ENCODE peak calls at places on chromosomes 16 and 17, in four cellular contexts. U is RCC 7860; M is activated CD8-positive, alpha-beta T cell treated with anti-CD3 and anti-CD28 coated beads, Interleukin-2, amount 10 ng/mL, durations not matched to agents 7 days and 5 days; V is HS-5. Z is an unnamed sample.

GRCh38 chr16:87012954-87013938 is 303.9 kb downstream of the C16orf95 start:
- DNase-seq in U (no peak), M (no peak), V (no peak), Z (no peak)

GRCh38 chr16:11439790-11440656 is 94.8 kb downstream of the RMI2 start:
- DNase-seq in U (no peak), M (no peak), V (no peak), Z (peak)

GRCh38 chr17:3316836-3317235 is 18.7 kb upstream of the OR3A1 start:
- DNase-seq in U (no peak), M (no peak), V (no peak), Z (peak)

GRCh38 chr16:10103096-10103495 is 79.1 kb downstream of the GRIN2A start:
- DNase-seq in U (no peak), M (no peak), V (peak), Z (no peak)

GRCh38 chr17:66675991-66676371 is 158.9 kb upstream of the CACNG5 start:
- DNase-seq in U (no peak), M (no peak), V (no peak), Z (no peak)

GRCh38 chr16:77894054-77894632 is 105.8 kb downstream of the VAT1L start:
- DNase-seq in U (no peak), M (no peak), V (no peak), Z (no peak)

GRCh38 chr17:45019177-45019711 is 32.2 kb downstream of the DCAKD start:
- DNase-seq in U (no peak), M (peak), V (no peak), Z (peak)

GRCh38 chr16:1019234-1019933 is 37.8 kb downstream of the SOX8 start:
- DNase-seq in U (no peak), M (no peak), V (no peak), Z (no peak)

Z was measured in NAMALWA.